ENCODE peak calls at places on chromosomes 12 and 14, in five cellular contexts. One of them, this sample, is unnamed.

GRCh38 chr12:110548678-110549077 is 34.4 kb downstream of the PPTC7 start:
- DNase-seq in AG04450: no peak
- DNase-seq in IMR-90: peak; percentile 79
- DNase-seq in foreskin fibroblast: peak; percentile 88
- DNase-seq in stomach: no peak
- DNase-seq in this sample: no peak

GRCh38 chr14:97523936-97524335 is 726.8 kb downstream of the VRK1 start:
- DNase-seq in IMR-90: no peak
- DNase-seq in foreskin fibroblast: no peak
- DNase-seq in AG04450: no peak
- DNase-seq in stomach: no peak
- DNase-seq in this sample: no peak

GRCh38 chr14:105797546-105797945 is 271.2 kb downstream of the TMEM121 start:
- DNase-seq in IMR-90: no peak
- DNase-seq in foreskin fibroblast: no peak
- DNase-seq in stomach: no peak
- DNase-seq in AG04450: no peak
- DNase-seq in this sample: no peak

GRCh38 chr12:119758236-119758635 is 90.3 kb downstream of the PRKAB1 start:
- DNase-seq in stomach: no peak
- DNase-seq in AG04450: no peak
- DNase-seq in IMR-90: no peak
- DNase-seq in foreskin fibroblast: no peak
- DNase-seq in this sample: no peak

GRCh38 chr12:48998497-48999353 is 450 bp downstream of the DDN start:
- DNase-seq in foreskin fibroblast: peak; percentile 22
- DNase-seq in IMR-90: peak; percentile 30
- DNase-seq in AG04450: no peak
- DNase-seq in stomach: peak; percentile 38
- DNase-seq in this sample: no peak

GRCh38 chr14:101076451-101077220 is 173.1 kb upstream of the RTL1 start:
- DNase-seq in foreskin fibroblast: no peak
- DNase-seq in IMR-90: no peak
- DNase-seq in AG04450: no peak
- DNase-seq in stomach: peak; percentile 23
- DNase-seq in this sample: no peak

GRCh38 chr14:21071225-21072041 is 1.3 kb downstream of the ARHGEF40 start:
- DNase-seq in stomach: peak; percentile 73
- DNase-seq in AG04450: peak; percentile 88
- DNase-seq in IMR-90: peak; percentile 95
- DNase-seq in foreskin fibroblast: peak; percentile 97
- DNase-seq in this sample: peak; percentile 81

GRCh38 chr12:49133590-49133989 is 2.4 kb upstream of the TUBA1B start:
- DNase-seq in stomach: no peak
- DNase-seq in AG04450: no peak
- DNase-seq in IMR-90: no peak
- DNase-seq in foreskin fibroblast: no peak
- DNase-seq in this sample: no peak

GRCh38 chr12:112855375-112855774 is 51.4 kb upstream of the OAS1 start:
- DNase-seq in IMR-90: no peak
- DNase-seq in AG04450: no peak
- DNase-seq in stomach: no peak
- DNase-seq in foreskin fibroblast: no peak
- DNase-seq in this sample: no peak

GRCh38 chr12:30926243-30927209 is at the start of gene TSPAN11:
- DNase-seq in stomach: no peak
- DNase-seq in IMR-90: peak; percentile 26
- DNase-seq in AG04450: no peak
- DNase-seq in foreskin fibroblast: no peak
- DNase-seq in this sample: no peak

GRCh38 chr12:68180792-68181744 is 21.5 kb upstream of the IFNG start:
- DNase-seq in AG04450: no peak
- DNase-seq in stomach: no peak
- DNase-seq in foreskin fibroblast: no peak
- DNase-seq in IMR-90: no peak
- DNase-seq in this sample: no peak

GRCh38 chr12:108959748-108960655 is 60.9 kb downstream of the SVOP start:
- DNase-seq in stomach: no peak
- DNase-seq in AG04450: no peak
- DNase-seq in foreskin fibroblast: no peak
- DNase-seq in IMR-90: no peak
- DNase-seq in this sample: no peak

GRCh38 chr14:99520571-99521081 is 39.4 kb downstream of the CCNK start:
- DNase-seq in stomach: no peak
- DNase-seq in AG04450: no peak
- DNase-seq in IMR-90: no peak
- DNase-seq in foreskin fibroblast: no peak
- DNase-seq in this sample: no peak

GRCh38 chr12:7832059-7832696 is 40.5 kb downstream of the SLC2A14 start:
- DNase-seq in foreskin fibroblast: peak; percentile 41
- DNase-seq in AG04450: peak; percentile 27
- DNase-seq in stomach: no peak
- DNase-seq in IMR-90: peak; percentile 71
- DNase-seq in this sample: peak; percentile 36

GRCh38 chr14:67571275-67571990 is 28.6 kb downstream of the PIGH start:
- DNase-seq in AG04450: no peak
- DNase-seq in IMR-90: peak; percentile 44
- DNase-seq in stomach: peak; percentile 71
- DNase-seq in foreskin fibroblast: peak; percentile 36
- DNase-seq in this sample: peak; percentile 64

GRCh38 chr12:24228371-24228770 is 278.9 kb upstream of the SOX5 start:
- DNase-seq in IMR-90: no peak
- DNase-seq in foreskin fibroblast: no peak
- DNase-seq in AG04450: no peak
- DNase-seq in stomach: no peak
- DNase-seq in this sample: no peak

GRCh38 chr12:21813751-21814150 is 39.2 kb upstream of the KCNJ8 start:
- DNase-seq in IMR-90: no peak
- DNase-seq in AG04450: no peak
- DNase-seq in foreskin fibroblast: no peak
- DNase-seq in stomach: no peak
- DNase-seq in this sample: no peak

GRCh38 chr12:124248862-124249825 is 45.7 kb upstream of the RFLNA start:
- DNase-seq in stomach: no peak
- DNase-seq in foreskin fibroblast: no peak
- DNase-seq in IMR-90: no peak
- DNase-seq in AG04450: no peak
- DNase-seq in this sample: no peak

GRCh38 chr12:113232787-113233585 is 11.7 kb downstream of the TPCN1 start:
- DNase-seq in foreskin fibroblast: no peak
- DNase-seq in IMR-90: no peak
- DNase-seq in stomach: peak; percentile 25
- DNase-seq in AG04450: no peak
- DNase-seq in this sample: no peak

GRCh38 chr12:121144416-121144914 is 11.8 kb downstream of the P2RX7 start:
- DNase-seq in IMR-90: peak; percentile 46
- DNase-seq in AG04450: no peak
- DNase-seq in stomach: no peak
- DNase-seq in foreskin fibroblast: peak; percentile 38
- DNase-seq in this sample: no peak

GRCh38 chr12:5034605-5035004 is 9.1 kb upstream of the KCNA5 start:
- DNase-seq in stomach: no peak
- DNase-seq in IMR-90: no peak
- DNase-seq in AG04450: no peak
- DNase-seq in foreskin fibroblast: no peak
- DNase-seq in this sample: no peak

GRCh38 chr12:77166711-77167110 is 101.3 kb upstream of the E2F7 start:
- DNase-seq in IMR-90: no peak
- DNase-seq in AG04450: no peak
- DNase-seq in foreskin fibroblast: peak; percentile 24
- DNase-seq in stomach: no peak
- DNase-seq in this sample: no peak

GRCh38 chr14:22112004-22112403 is 438.4 kb upstream of the OR4E1 start:
- DNase-seq in AG04450: no peak
- DNase-seq in foreskin fibroblast: no peak
- DNase-seq in stomach: no peak
- DNase-seq in IMR-90: no peak
- DNase-seq in this sample: no peak

GRCh38 chr12:13084898-13085640 is 18.4 kb downstream of the GSG1 start:
- DNase-seq in IMR-90: no peak
- DNase-seq in stomach: no peak
- DNase-seq in AG04450: no peak
- DNase-seq in foreskin fibroblast: no peak
- DNase-seq in this sample: no peak

GRCh38 chr12:94080684-94081009 is 67.7 kb upstream of the PLXNC1 start:
- DNase-seq in IMR-90: no peak
- DNase-seq in foreskin fibroblast: no peak
- DNase-seq in AG04450: no peak
- DNase-seq in stomach: no peak
- DNase-seq in this sample: no peak

DNA sequence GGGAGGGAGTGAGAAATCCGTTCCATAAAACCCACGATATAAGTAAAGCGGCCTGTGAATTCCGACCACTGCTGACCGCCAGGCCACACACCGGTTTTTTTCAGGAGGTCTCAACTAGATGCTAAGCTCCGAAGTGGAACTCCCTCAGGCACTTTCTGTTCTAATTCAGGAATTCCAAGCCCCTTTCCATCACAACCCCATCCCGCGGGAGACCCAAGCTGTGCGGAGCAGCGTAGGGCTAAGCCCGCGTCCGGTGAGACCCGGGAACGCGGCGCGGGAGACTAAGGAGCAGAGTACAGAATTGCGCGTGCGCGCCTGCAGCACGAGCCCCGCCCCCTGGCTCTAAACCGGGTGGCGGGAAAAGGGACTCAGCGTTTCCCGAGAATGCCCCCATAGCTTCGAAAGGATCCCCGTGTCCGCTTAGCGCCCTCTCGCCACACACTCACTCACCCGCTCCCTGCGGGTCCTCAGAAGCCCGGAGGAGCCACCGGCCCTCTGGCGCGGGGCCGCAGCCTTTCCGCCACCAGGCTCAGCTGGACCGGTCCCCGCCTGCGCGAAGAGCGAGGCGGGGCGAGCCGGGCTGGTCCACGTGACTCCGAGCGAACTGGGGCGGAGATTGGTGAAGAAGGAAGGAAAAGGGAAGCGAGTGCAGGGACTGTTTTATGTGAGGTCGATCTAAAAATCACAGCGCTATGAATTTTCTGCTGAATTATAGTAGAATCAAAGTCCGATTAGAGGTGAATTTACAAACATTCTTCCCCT is at the start of gene TIMELESS:
- DNase-seq in foreskin fibroblast: peak; percentile 85
- DNase-seq in AG04450: peak; percentile 51
- DNase-seq in stomach: peak; percentile 90
- DNase-seq in IMR-90: peak; percentile 81
- DNase-seq in this sample: peak; percentile 89
- TF ChIP-seq CTCF in foreskin fibroblast: no peak
- TF ChIP-seq CTCF in AG04450: peak; percentile 12
- TF ChIP-seq CTCF in stomach: peak; percentile 6
- TF ChIP-seq CTCF in IMR-90: no peak
- TF ChIP-seq CTCF in this sample: no peak

DNA sequence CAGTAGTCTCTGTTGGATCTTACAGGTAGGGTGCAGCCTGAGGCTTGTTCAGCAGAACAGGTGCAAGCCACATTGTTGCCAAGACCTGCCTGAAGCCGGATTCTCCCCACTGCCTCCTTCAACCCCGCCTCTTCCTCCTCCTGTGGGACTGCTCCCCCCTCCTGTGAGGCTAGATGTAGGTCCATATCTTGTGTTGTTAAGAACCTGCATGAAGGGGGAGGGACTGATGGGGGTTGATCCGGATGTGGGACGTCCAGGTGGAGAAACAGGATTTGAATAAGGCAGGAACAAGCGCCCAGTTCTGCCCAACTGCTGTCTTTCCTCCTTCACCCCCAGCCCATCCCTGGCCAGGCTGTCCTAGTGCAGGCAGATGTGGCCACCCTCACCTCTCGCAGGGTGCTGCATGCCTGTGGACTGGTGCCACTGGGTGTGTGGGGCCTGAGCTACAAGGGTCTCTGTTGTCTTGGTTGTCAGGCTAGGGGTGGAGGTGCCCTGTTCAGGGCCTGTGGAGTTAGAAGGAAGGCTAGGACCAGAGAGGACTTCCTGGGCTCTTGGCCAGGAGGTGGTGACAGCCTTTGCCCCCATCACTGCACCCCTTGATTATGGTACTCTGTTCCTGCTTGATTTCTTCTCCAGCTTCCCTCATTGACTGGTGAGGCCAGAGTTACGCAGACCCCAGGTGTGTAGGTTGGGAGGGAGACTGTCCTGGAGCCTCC is 1.4 kb downstream of the NR4A1 start:
- DNase-seq in stomach: peak; percentile 77
- DNase-seq in IMR-90: peak; percentile 47
- DNase-seq in foreskin fibroblast: no peak
- DNase-seq in AG04450: no peak
- DNase-seq in this sample: no peak
- H3K4me3 ChIP-seq in stomach: peak overlapping the region; percentile 71
- H3K4me3 ChIP-seq in IMR-90: peak overlapping the region; percentile 97
- H3K4me3 ChIP-seq in foreskin fibroblast: peak overlapping the region; percentile 49
- H3K4me3 ChIP-seq in AG04450: peak overlapping the region; percentile 79
- H3K4me3 ChIP-seq in this sample: peak overlapping the region; percentile 65

DNA sequence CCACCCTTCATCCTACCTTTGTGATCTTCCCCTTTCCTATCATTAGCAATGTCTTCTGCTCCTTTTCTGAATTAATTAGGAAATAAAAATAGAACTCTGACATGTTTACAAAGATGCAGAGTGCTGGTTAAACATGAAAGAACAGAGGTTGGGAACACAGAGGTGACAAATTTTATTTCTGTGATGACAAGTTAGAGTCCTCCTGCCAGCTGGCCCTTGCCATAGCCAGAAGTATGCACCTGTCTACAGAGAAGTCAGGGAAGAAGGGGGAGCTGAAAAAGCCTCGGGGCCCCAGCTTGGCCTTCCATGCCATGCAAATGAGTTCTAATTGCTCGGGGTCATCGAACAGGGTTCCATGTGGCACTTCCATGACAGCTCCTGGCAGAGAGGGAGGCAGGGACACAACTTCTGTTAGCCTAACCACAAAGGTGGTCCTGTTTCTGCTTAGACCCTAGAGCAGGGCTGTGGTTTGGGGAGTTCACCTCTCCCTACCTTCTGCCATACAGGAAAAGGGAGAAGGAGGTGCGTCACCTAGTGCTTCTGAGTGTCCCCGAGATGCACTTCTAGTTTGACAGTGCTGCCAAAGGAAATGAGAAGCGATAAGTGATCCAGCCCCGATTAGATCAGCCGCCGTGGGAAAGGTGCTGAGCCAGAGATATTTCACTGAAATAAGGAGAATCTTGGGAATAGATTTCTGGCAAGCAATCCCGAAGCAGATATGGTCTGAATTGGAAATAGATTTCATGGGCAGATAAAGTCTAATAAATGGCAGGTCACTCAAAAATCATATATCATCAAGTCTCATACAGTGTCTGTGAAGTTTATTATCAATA is 155.7 kb upstream of the FOXN3 start:
- DNase-seq in AG04450: no peak
- DNase-seq in IMR-90: no peak
- DNase-seq in foreskin fibroblast: no peak
- DNase-seq in stomach: no peak
- DNase-seq in this sample: no peak
- TF ChIP-seq CTCF in AG04450: no peak
- TF ChIP-seq CTCF in IMR-90: no peak
- TF ChIP-seq CTCF in foreskin fibroblast: no peak
- TF ChIP-seq CTCF in stomach: no peak
- TF ChIP-seq CTCF in this sample: no peak

DNA sequence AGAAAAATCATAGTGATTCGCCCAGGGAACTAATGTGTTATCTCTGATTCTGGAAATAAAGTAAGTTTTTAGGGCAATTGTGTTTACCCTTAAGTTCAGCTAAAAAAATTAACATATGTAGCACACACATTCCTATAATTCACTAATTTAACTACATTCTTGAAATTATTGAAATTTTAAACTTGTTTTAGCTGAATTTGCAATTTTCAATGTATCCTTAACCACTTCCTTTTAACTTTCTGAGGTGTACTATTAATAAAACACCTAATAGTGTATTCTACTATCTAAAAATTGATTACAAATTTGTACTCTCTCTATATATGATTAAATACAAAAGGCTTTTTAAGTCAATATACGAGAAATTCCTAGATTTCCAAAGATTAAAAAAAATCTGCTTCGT is 2.2 kb downstream of the KLHL28 start:
- DNase-seq in foreskin fibroblast: no peak
- DNase-seq in IMR-90: no peak
- DNase-seq in AG04450: no peak
- DNase-seq in stomach: no peak
- DNase-seq in this sample: no peak
- H3K4me3 ChIP-seq in foreskin fibroblast: peak overlapping the region; percentile 94
- H3K4me3 ChIP-seq in IMR-90: no peak overlapping the region
- H3K4me3 ChIP-seq in AG04450: no peak overlapping the region
- H3K4me3 ChIP-seq in stomach: no peak overlapping the region
- H3K4me3 ChIP-seq in this sample: no peak overlapping the region

This sample was measured in lung.